ENCODE peak calls at places on chromosomes 3 and 15, in nine cellular contexts. O is CD4-positive, alpha-beta T cell; A is stimulated activated CD8-positive, alpha-beta memory T cell treated with anti-CD3 and anti-CD28 coated beads, Interleukin-12 subunit alpha, Interleukin-12 subunit beta, amount 100 ng/mL, for 1 hour; B is tibial artery; R is esophagus squamous epithelium; D is activated CD4-positive, alpha-beta memory T cell treated with anti-CD3 and anti-CD28 coated beads, Interleukin-2, amount 10 ng/mL, durations not matched to agents 7 days and 5 days; G is activated CD4-positive, alpha-beta T cell treated with anti-CD3 and anti-CD28 coated beads, Interleukin-2, amount 50 U/mL, for 1 hour; L is GDM1; M is NCI-H460. K is an unnamed sample.

GRCh38 chr3:149015383-149015782 is 24.0 kb downstream of the GYG1 start:
- DNase-seq in R (no peak), M (no peak), D (no peak), A (no peak), G (no peak), L (no peak), O (no peak), B (no peak), K (no peak)

GRCh38 chr15:45454825-45455224 is 67.7 kb downstream of the SLC30A4 start:
- DNase-seq in R (no peak), L (peak; percentile 73), G (peak; percentile 62), O (peak; percentile 52), D (peak; percentile 85), B (no peak), A (peak; percentile 58), M (no peak), K (peak; percentile 34)

GRCh38 chr3:16452265-16452664 is 61.2 kb downstream of the RFTN1 start:
- DNase-seq in G (no peak), A (no peak), L (no peak), D (no peak), M (no peak), B (no peak), R (no peak), O (no peak), K (no peak)

GRCh38 chr15:38745136-38745535 is 180.5 kb upstream of the RASGRP1 start:
- DNase-seq in R (no peak), A (no peak), G (no peak), D (no peak), L (no peak), M (no peak), O (no peak), B (no peak), K (no peak)

GRCh38 chr3:70854108-70854507 is 541.7 kb upstream of the MDFIC2 start:
- DNase-seq in D (no peak), M (no peak), G (no peak), R (no peak), L (no peak), B (no peak), A (no peak), O (no peak), K (no peak)

GRCh38 chr3:56980798-56981390 is 79.6 kb upstream of the SPATA12 start:
- DNase-seq in O (no peak), B (peak; percentile 83), A (peak; percentile 7), L (peak; percentile 80), M (peak; percentile 2), R (peak; percentile 30), G (no peak), D (peak; percentile 59), K (no peak)

GRCh38 chr3:160180581-160181216 is 44.5 kb upstream of the C3orf80 start:
- DNase-seq in D (no peak), M (no peak), O (no peak), R (no peak), A (no peak), B (no peak), G (no peak), L (peak; percentile 72), K (no peak)

GRCh38 chr15:88431441-88431840 is 35.7 kb downstream of the MRPL46 start:
- DNase-seq in G (no peak), R (no peak), L (no peak), O (no peak), M (no peak), D (no peak), A (no peak), B (no peak), K (no peak)

GRCh38 chr3:7630351-7630911 is 769.5 kb downstream of the GRM7 start:
- DNase-seq in M (no peak), G (no peak), L (no peak), R (no peak), O (no peak), D (no peak), B (no peak), A (no peak), K (no peak)

GRCh38 chr15:29736745-29737023 is 85.6 kb downstream of the TJP1 start:
- DNase-seq in L (no peak), G (no peak), A (no peak), B (no peak), R (no peak), M (no peak), O (no peak), D (no peak), K (no peak)

GRCh38 chr3:30924763-30925162 is 30.3 kb upstream of the GADL1 start:
- DNase-seq in G (no peak), A (no peak), L (no peak), B (peak; percentile 67), D (no peak), O (no peak), M (no peak), R (no peak), K (no peak)

GRCh38 chr15:81809543-81809942 is 236.3 kb downstream of the MEX3B start:
- DNase-seq in G (no peak), R (no peak), A (no peak), O (no peak), M (no peak), B (no peak), D (no peak), L (peak; percentile 64), K (no peak)

GRCh38 chr3:2211568-2211967 is 112.9 kb downstream of the CNTN4 start:
- DNase-seq in G (no peak), R (no peak), M (no peak), D (no peak), O (no peak), L (no peak), A (no peak), B (no peak), K (no peak)